ENCODE peak calls at places on chromosomes 6 and 20, in seven cellular contexts. E is HuH-7.5; Z is activated CD8-positive, alpha-beta T cell treated with anti-CD3 and anti-CD28 coated beads, Interleukin-2, amount 10 ng/mL, durations not matched to agents 7 days and 5 days; W is HT1080; K is GM12865; F is skeletal muscle cell; X is stimulated activated CD8-positive, alpha-beta memory T cell treated with anti-CD3 and anti-CD28 coated beads, Interleukin-4, amount 100 ng/mL, for 1 hour. U is an unnamed sample.

GRCh38 chr20:51542894-51543788 is 622 bp upstream of the NFATC2 start:
- DNase-seq in E (peak; percentile 39), Z (no peak), K (no peak), F (no peak), X (no peak), W (no peak), U (no peak)

GRCh38 chr20:62352402-62353288 is 14.5 kb downstream of the LAMA5 start:
- DNase-seq in K (no peak), X (no peak), W (no peak), Z (no peak), E (no peak), F (no peak), U (no peak)

GRCh38 chr6:5190467-5190866 is 70.3 kb downstream of the LYRM4 start:
- DNase-seq in E (peak; percentile 27), W (peak; percentile 89), F (peak; percentile 92), K (no peak), Z (no peak), X (no peak), U (no peak)

GRCh38 chr6:41728954-41729353 is 6.5 kb downstream of the TFEB start:
- DNase-seq in F (no peak), X (no peak), Z (no peak), K (no peak), W (no peak), E (no peak), U (no peak)

GRCh38 chr6:170034294-170034693 is 256.6 kb downstream of the DLL1 start:
- DNase-seq in F (no peak), Z (no peak), K (no peak), X (no peak), E (no peak), W (no peak), U (peak; percentile 4)

GRCh38 chr6:36984581-36985383 is 1.2 kb downstream of the MTCH1 start:
- DNase-seq in Z (peak; percentile 67), K (peak; percentile 65), E (no peak), F (peak; percentile 49), W (peak; percentile 76), X (peak; percentile 13), U (peak; percentile 49)

GRCh38 chr6:40342674-40343230 is 244.4 kb downstream of the LRFN2 start:
- DNase-seq in K (no peak), Z (no peak), E (no peak), X (no peak), W (no peak), F (no peak), U (no peak)

GRCh38 chr6:15901141-15902115 is 227.5 kb upstream of the MYLIP start:
- DNase-seq in Z (peak; percentile 29), K (peak; percentile 97), F (no peak), X (no peak), E (no peak), W (peak; percentile 7), U (no peak)

GRCh38 chr6:105087571-105088211 is 92.1 kb downstream of the POPDC3 start:
- DNase-seq in E (no peak), X (no peak), F (no peak), K (peak; percentile 63), Z (peak; percentile 53), W (peak; percentile 25), U (no peak)

GRCh38 chr20:46057856-46058655 is 29.0 kb downstream of the SLC12A5 start:
- DNase-seq in W (no peak), Z (no peak), F (no peak), K (no peak), E (no peak), X (no peak), U (no peak)

GRCh38 chr20:327946-328563 is 2.7 kb downstream of the SOX12 start:
- DNase-seq in K (no peak), X (no peak), E (no peak), F (no peak), W (no peak), Z (no peak), U (no peak)

GRCh38 chr6:52087498-52087999 is at the start of gene PKHD1:
- DNase-seq in X (no peak), W (peak; percentile 4), F (no peak), E (peak; percentile 19), K (peak; percentile 24), Z (no peak), U (no peak)

GRCh38 chr6:113856571-113857564 is at the start of gene MARCKS:
- DNase-seq in F (peak; percentile 83), K (peak; percentile 93), E (peak; percentile 80), Z (peak; percentile 50), W (no peak), X (no peak), U (peak; percentile 45)

GRCh38 chr20:29878777-29879442 is 1378.6 kb upstream of the DEFB115 start:
- DNase-seq in X (no peak), K (peak; percentile 16), Z (peak; percentile 56), F (no peak), W (no peak), E (no peak), U (peak; percentile 14)

GRCh38 chr20:57959589-57959988 is 249.8 kb upstream of the PMEPA1 start:
- DNase-seq in Z (no peak), F (no peak), E (no peak), W (no peak), X (no peak), K (no peak), U (no peak)

GRCh38 chr6:95794749-95795148 is 217.4 kb downstream of the MANEA start:
- DNase-seq in F (no peak), W (no peak), E (no peak), Z (no peak), K (no peak), X (no peak), U (no peak)

GRCh38 chr20:62727584-62728027 is 19.0 kb downstream of the NTSR1 start:
- DNase-seq in E (no peak), X (no peak), Z (no peak), W (no peak), F (no peak), K (no peak), U (no peak)

GRCh38 chr20:42886046-42886445 is 303.7 kb downstream of the PTPRT start:
- DNase-seq in X (no peak), Z (no peak), F (no peak), K (no peak), E (no peak), W (no peak), U (no peak)

GRCh38 chr20:17488916-17489600 is 42.1 kb downstream of the BFSP1 start:
- DNase-seq in K (no peak), X (no peak), Z (no peak), W (no peak), E (no peak), F (no peak), U (no peak)

GRCh38 chr6:11772109-11772830 is 6.3 kb downstream of the ADTRP start:
- DNase-seq in E (no peak), K (no peak), Z (no peak), F (peak; percentile 90), X (no peak), W (peak; percentile 96), U (peak; percentile 24)

GRCh38 chr20:61373055-61373399 is 121.0 kb downstream of the CDH4 start:
- DNase-seq in K (no peak), Z (no peak), F (no peak), W (no peak), E (no peak), X (no peak), U (no peak)

GRCh38 chr6:131923356-131923755 is 27.8 kb downstream of the CCN2 start:
- DNase-seq in F (no peak), K (peak; percentile 74), E (peak; percentile 24), X (no peak), Z (peak; percentile 68), W (peak; percentile 63), U (no peak)

GRCh38 chr20:43458422-43458924 is 777 bp downstream of the SRSF6 start:
- DNase-seq in W (no peak), K (no peak), F (no peak), X (no peak), Z (no peak), E (no peak), U (no peak)

GRCh38 chr6:26217714-26218075 is 130.5 kb downstream of the HFE start:
- DNase-seq in W (peak; percentile 69), Z (peak; percentile 52), E (no peak), K (peak; percentile 66), F (no peak), X (no peak), U (no peak)

GRCh38 chr6:89411019-89411268 is 1.1 kb downstream of the RRAGD start:
- DNase-seq in Z (no peak), W (no peak), K (peak; percentile 30), F (no peak), X (no peak), E (peak; percentile 46), U (no peak)

GRCh38 chr6:15945593-15946159 is 183.2 kb upstream of the MYLIP start:
- DNase-seq in Z (no peak), X (no peak), F (no peak), E (no peak), W (peak; percentile 78), K (no peak), U (no peak)

GRCh38 chr6:42984001-42984923 is at the start of gene PPP2R5D:
- DNase-seq in K (peak; percentile 99), E (peak; percentile 89), X (peak; percentile 86), Z (peak; percentile 99), F (peak; percentile 95), W (peak; percentile 99), U (peak; percentile 98)

U was measured in activated naive CD4-positive, alpha-beta T cell treated with anti-CD3 and anti-CD28 coated beads, Interleukin-2, amount 50 U/mL, for 16 hours.